ENCODE peak calls at places on chromosomes 11 and 22, in eight cellular contexts. Z is Right ventricle myocardium superior; J is T-helper 9 cell; O is activated CD8-positive, alpha-beta memory T cell treated with anti-CD3 and anti-CD28 coated beads for 48 hours; U is activated T-helper 1 cell treated with anti-CD3 and anti-CD28 coated beads, Interleukin-2, amount 50 U/mL, for 16 hours; F is HTR-8/SVneo; T is RKO; K is T-helper 1 cell. N is an unnamed sample.

GRCh38 chr11:46987183-46987582 is 50.6 kb downstream of the CSTPP1 start:
- DNase-seq in Z (no peak), J (no peak), O (no peak), U (no peak), F (no peak), T (no peak), K (no peak), N (no peak)

GRCh38 chr11:104653011-104653806 is 245.1 kb downstream of the CASP12 start:
- DNase-seq in Z (no peak), J (no peak), O (no peak), U (no peak), F (peak), T (no peak), K (peak), N (peak)

GRCh38 chr22:32877196-32877595 is 75.7 kb downstream of the TIMP3 start:
- DNase-seq in Z (no peak), J (no peak), O (no peak), U (no peak), F (no peak), T (no peak), K (no peak), N (no peak)

GRCh38 chr11:13984616-13985474 is 22.3 kb downstream of the SPON1 start:
- DNase-seq in Z (no peak), J (no peak), O (no peak), U (no peak), F (no peak), T (peak), K (no peak), N (no peak)

GRCh38 chr22:46081036-46081830 is 69.1 kb upstream of the PPARA start:
- DNase-seq in Z (peak), J (no peak), O (no peak), U (no peak), F (no peak), T (peak), K (no peak), N (no peak)

GRCh38 chr22:31278643-31279326 is 13.5 kb downstream of the PIK3IP1 start:
- DNase-seq in Z (no peak), J (peak), O (no peak), U (no peak), F (no peak), T (no peak), K (peak), N (no peak)

GRCh38 chr11:33980896-33981295 is 70.6 kb upstream of the CAPRIN1 start:
- DNase-seq in Z (no peak), J (no peak), O (no peak), U (no peak), F (no peak), T (no peak), K (no peak), N (no peak)

GRCh38 chr11:128731041-128731663 is 37.3 kb downstream of the FLI1 start:
- DNase-seq in Z (no peak), J (no peak), O (no peak), U (no peak), F (no peak), T (no peak), K (peak), N (peak)

GRCh38 chr11:121508449-121508848 is 55.7 kb upstream of the SORL1-AS1 start:
- DNase-seq in Z (no peak), J (no peak), O (no peak), U (no peak), F (no peak), T (no peak), K (no peak), N (no peak)

GRCh38 chr11:69486056-69486772 is 4.8 kb downstream of the LINC01488 start:
- DNase-seq in Z (peak), J (no peak), O (no peak), U (no peak), F (no peak), T (no peak), K (no peak), N (no peak)

GRCh38 chr11:111730871-111731591 is 35.2 kb downstream of the PPP2R1B start:
- DNase-seq in Z (peak), J (no peak), O (no peak), U (no peak), F (no peak), T (no peak), K (no peak), N (no peak)

GRCh38 chr11:14119357-14119756 is 156.8 kb downstream of the SPON1 start:
- DNase-seq in Z (no peak), J (no peak), O (no peak), U (no peak), F (no peak), T (peak), K (peak), N (no peak)

GRCh38 chr11:94400839-94401772 is at the start of gene GPR83:
- DNase-seq in Z (peak), J (no peak), O (no peak), U (no peak), F (no peak), T (no peak), K (no peak), N (no peak)

GRCh38 chr11:6932150-6932549 is 5.9 kb downstream of the ZNF215 start:
- DNase-seq in Z (no peak), J (no peak), O (no peak), U (no peak), F (no peak), T (no peak), K (peak), N (no peak)